ENCODE peak calls at places on chromosomes 2 and 18, in eight cellular contexts. B is RCC 7860; E is osteocyte; V is colonic mucosa; J is CD8-positive, alpha-beta T cell; L is stimulated activated CD4-positive, alpha-beta T cell treated with anti-CD3 and anti-CD28 coated beads, Interleukin-1b, Interleukin-23, amount 100 ng/mL, for 1 hour; M is choroid plexus epithelial cell; U is mesenchymal stem cell. K is an unnamed sample.

GRCh38 chr2:111698743-111699554 is 185.0 kb downstream of the ANAPC1 start:
- DNase-seq in J (peak; percentile 21), M (peak; percentile 99), U (peak; percentile 98), E (peak; percentile 91), B (peak; percentile 98), L (no peak), V (peak; percentile 93), K (peak; percentile 96)

GRCh38 chr2:136310797-136311558 is 193.0 kb upstream of the CXCR4 start:
- DNase-seq in B (no peak), L (no peak), M (no peak), V (no peak), J (no peak), E (no peak), U (no peak), K (no peak)

GRCh38 chr2:16773080-16773713 is 107.6 kb upstream of the CYRIA start:
- DNase-seq in U (peak; percentile 59), V (no peak), E (no peak), M (peak; percentile 76), B (peak; percentile 42), L (no peak), J (no peak), K (peak; percentile 81)

GRCh38 chr2:105489168-105489878 is 90.5 kb upstream of the FHL2 start:
- DNase-seq in E (no peak), V (no peak), L (no peak), M (peak; percentile 77), U (no peak), J (no peak), B (no peak), K (peak; percentile 33)

GRCh38 chr18:22166070-22166972 is 3.1 kb upstream of the GATA6 start:
- DNase-seq in J (no peak), V (peak; percentile 84), M (no peak), E (no peak), B (no peak), U (peak; percentile 36), L (no peak), K (peak; percentile 42)

GRCh38 chr2:100416939-100417744 is at the start of gene CHST10:
- DNase-seq in U (peak; percentile 66), B (peak; percentile 7), E (peak; percentile 87), V (peak; percentile 24), J (peak; percentile 34), L (peak; percentile 22), M (peak; percentile 50), K (peak; percentile 84)

GRCh38 chr2:149739171-149739879 is 151.8 kb upstream of the MMADHC start:
- DNase-seq in V (no peak), M (no peak), B (no peak), E (no peak), L (no peak), J (no peak), U (no peak), K (no peak)

GRCh38 chr2:128686881-128687550 is 368.3 kb upstream of the HS6ST1 start:
- DNase-seq in V (peak; percentile 7), B (no peak), M (no peak), E (peak; percentile 59), L (no peak), J (no peak), U (no peak), K (no peak)

GRCh38 chr2:160816916-160817315 is 323.3 kb upstream of the RBMS1 start:
- DNase-seq in E (no peak), M (peak; percentile 28), J (no peak), L (no peak), B (no peak), V (no peak), U (no peak), K (no peak)

GRCh38 chr18:6960656-6961055 is 156.9 kb downstream of the LAMA1 start:
- DNase-seq in J (no peak), L (no peak), V (no peak), U (peak; percentile 62), B (peak; percentile 56), M (peak; percentile 88), E (no peak), K (peak; percentile 31)

GRCh38 chr2:113961000-113961399 is 71.1 kb downstream of the ACTR3 start:
- DNase-seq in V (no peak), L (no peak), E (no peak), B (no peak), J (no peak), U (no peak), M (no peak), K (no peak)

GRCh38 chr18:6205706-6206105 is 209.0 kb downstream of the L3MBTL4 start:
- DNase-seq in V (no peak), B (no peak), L (no peak), J (no peak), M (peak; percentile 11), E (no peak), U (peak; percentile 9), K (peak; percentile 61)

GRCh38 chr2:6773007-6773693 is 92.6 kb downstream of the CMPK2 start:
- DNase-seq in E (peak; percentile 89), V (peak; percentile 49), J (peak; percentile 60), M (peak; percentile 42), B (no peak), U (peak; percentile 31), L (peak; percentile 63), K (peak; percentile 87)

GRCh38 chr18:57190026-57190425 is 43.1 kb downstream of the BOD1L2 start:
- DNase-seq in U (no peak), E (no peak), V (no peak), L (no peak), B (no peak), J (no peak), M (no peak), K (no peak)

GRCh38 chr2:3500326-3500899 is 18.9 kb downstream of the ADI1 start:
- DNase-seq in U (no peak), E (peak; percentile 83), J (no peak), B (no peak), V (no peak), L (no peak), M (no peak), K (no peak)

GRCh38 chr2:207970138-207970824 is 55.0 kb downstream of the PLEKHM3 start:
- DNase-seq in B (no peak), M (no peak), U (no peak), L (no peak), J (no peak), E (no peak), V (no peak), K (peak; percentile 63)

GRCh38 chr2:6916736-6917070 is 509 bp upstream of the RNF144A start:
- DNase-seq in L (no peak), E (no peak), M (no peak), U (no peak), V (no peak), J (no peak), B (no peak), K (no peak)

K was measured in astrocyte of the hippocampus.